ENCODE peak calls at places on chromosomes 3 and 15, in four cellular contexts. One of them, this sample, is unnamed.

GRCh38 chr15:86877171-86877631 is 797.5 kb downstream of the AGBL1 start:
- DNase-seq in K562: no peak
- DNase-seq in GM12878: no peak
- DNase-seq in HepG2: no peak
- DNase-seq in this sample: no peak

GRCh38 chr3:21484323-21485154 is 266.5 kb downstream of the ZNF385D start:
- DNase-seq in K562: peak
- DNase-seq in GM12878: peak
- DNase-seq in HepG2: peak
- DNase-seq in this sample: peak

GRCh38 chr15:59353994-59354951 is 18.4 kb downstream of the MYO1E start:
- DNase-seq in K562: no peak
- DNase-seq in GM12878: no peak
- DNase-seq in HepG2: no peak
- DNase-seq in this sample: no peak

GRCh38 chr3:183158552-183159006 is 4.0 kb downstream of the LAMP3 start:
- DNase-seq in K562: peak
- DNase-seq in GM12878: peak
- DNase-seq in HepG2: no peak
- DNase-seq in this sample: no peak

GRCh38 chr15:77446840-77447390 is 26.2 kb downstream of the HMG20A start:
- DNase-seq in K562: no peak
- DNase-seq in GM12878: no peak
- DNase-seq in HepG2: no peak
- DNase-seq in this sample: no peak

GRCh38 chr3:41881233-41881821 is 80.6 kb downstream of the ULK4 start:
- DNase-seq in K562: peak
- DNase-seq in GM12878: no peak
- DNase-seq in HepG2: peak
- DNase-seq in this sample: peak

GRCh38 chr3:82329300-82329699 is 567.9 kb upstream of the GBE1 start:
- DNase-seq in K562: no peak
- DNase-seq in GM12878: no peak
- DNase-seq in HepG2: no peak
- DNase-seq in this sample: no peak

GRCh38 chr15:89794627-89795241 is 18.6 kb downstream of the MESP2 start:
- DNase-seq in K562: no peak
- DNase-seq in GM12878: no peak
- DNase-seq in HepG2: no peak
- DNase-seq in this sample: no peak

GRCh38 chr3:147008886-147009285 is 397.5 kb downstream of the ZIC4 start:
- DNase-seq in K562: no peak
- DNase-seq in GM12878: no peak
- DNase-seq in HepG2: no peak
- DNase-seq in this sample: no peak

GRCh38 chr3:171459130-171459941 is 869 bp downstream of the TNIK start:
- DNase-seq in K562: peak
- DNase-seq in GM12878: no peak
- DNase-seq in HepG2: no peak
- DNase-seq in this sample: peak

GRCh38 chr3:61774279-61774890 is 213.0 kb downstream of the PTPRG start:
- DNase-seq in K562: no peak
- DNase-seq in GM12878: no peak
- DNase-seq in HepG2: no peak
- DNase-seq in this sample: no peak

GRCh38 chr15:85563328-85563727 is 182.9 kb downstream of the AKAP13 start:
- DNase-seq in K562: no peak
- DNase-seq in GM12878: no peak
- DNase-seq in HepG2: peak
- DNase-seq in this sample: no peak

GRCh38 chr3:177041021-177041729 is 156.1 kb downstream of the TBL1XR1 start:
- DNase-seq in K562: no peak
- DNase-seq in GM12878: no peak
- DNase-seq in HepG2: no peak
- DNase-seq in this sample: no peak

GRCh38 chr3:189944285-189945145 is 176.2 kb downstream of the P3H2 start:
- DNase-seq in K562: no peak
- DNase-seq in GM12878: no peak
- DNase-seq in HepG2: no peak
- DNase-seq in this sample: no peak

GRCh38 chr3:84724877-84725276 is 233.9 kb upstream of the CADM2 start:
- DNase-seq in K562: no peak
- DNase-seq in GM12878: no peak
- DNase-seq in HepG2: no peak
- DNase-seq in this sample: no peak

GRCh38 chr3:197957775-197958103 is 2.3 kb upstream of the LMLN start:
- DNase-seq in K562: no peak
- DNase-seq in GM12878: no peak
- DNase-seq in HepG2: no peak
- DNase-seq in this sample: no peak

GRCh38 chr3:140636452-140637138 is 41.3 kb upstream of the TRIM42 start:
- DNase-seq in K562: no peak
- DNase-seq in GM12878: no peak
- DNase-seq in HepG2: no peak
- DNase-seq in this sample: no peak

GRCh38 chr3:23002846-23003800 is 200.0 kb upstream of the UBE2E2 start:
- DNase-seq in K562: no peak
- DNase-seq in GM12878: no peak
- DNase-seq in HepG2: no peak
- DNase-seq in this sample: no peak

GRCh38 chr15:95296626-95297025 is 1033.9 kb upstream of the NR2F2 start:
- DNase-seq in K562: no peak
- DNase-seq in GM12878: no peak
- DNase-seq in HepG2: no peak
- DNase-seq in this sample: no peak

GRCh38 chr3:151926956-151927355 is 53.5 kb downstream of the SUCNR1 start:
- DNase-seq in K562: no peak
- DNase-seq in GM12878: no peak
- DNase-seq in HepG2: no peak
- DNase-seq in this sample: no peak

GRCh38 chr3:72375237-72376154 is 472.7 kb downstream of the SHQ1 start:
- DNase-seq in K562: no peak
- DNase-seq in GM12878: no peak
- DNase-seq in HepG2: no peak
- DNase-seq in this sample: no peak

GRCh38 chr3:25846282-25846681 is 56.4 kb downstream of the OXSM start:
- DNase-seq in K562: no peak
- DNase-seq in GM12878: no peak
- DNase-seq in HepG2: no peak
- DNase-seq in this sample: no peak

GRCh38 chr3:39150803-39151631 is 2.4 kb downstream of the CSRNP1 start:
- DNase-seq in K562: peak
- DNase-seq in GM12878: no peak
- DNase-seq in HepG2: peak
- DNase-seq in this sample: peak

GRCh38 chr15:76310470-76311070 is 699 bp downstream of the ETFA start:
- DNase-seq in K562: peak
- DNase-seq in GM12878: no peak
- DNase-seq in HepG2: no peak
- DNase-seq in this sample: no peak
- TF ChIP-seq NFIC in K562: no peak
- TF ChIP-seq NFIC in GM12878: no peak
- TF ChIP-seq NFIC in HepG2: no peak
- TF ChIP-seq NFIC in this sample: no peak

GRCh38 chr3:160757624-160758106 is 1.6 kb downstream of the PPM1L start:
- DNase-seq in K562: no peak
- DNase-seq in GM12878: no peak
- DNase-seq in HepG2: no peak
- DNase-seq in this sample: no peak
- TF ChIP-seq NFIC in K562: no peak
- TF ChIP-seq NFIC in GM12878: no peak
- TF ChIP-seq NFIC in HepG2: no peak
- TF ChIP-seq NFIC in this sample: no peak

GRCh38 chr3:187291001-187291511 is 481 bp downstream of the MASP1 start:
- DNase-seq in K562: no peak
- DNase-seq in GM12878: no peak
- DNase-seq in HepG2: no peak
- DNase-seq in this sample: no peak

GRCh38 chr3:187287231-187287630 is 4.3 kb downstream of the MASP1 start:
- DNase-seq in K562: no peak
- DNase-seq in GM12878: no peak
- DNase-seq in HepG2: no peak
- DNase-seq in this sample: no peak

GRCh38 chr3:187290561-187290960 is 976 bp downstream of the MASP1 start:
- DNase-seq in K562: no peak
- DNase-seq in GM12878: no peak
- DNase-seq in HepG2: no peak
- DNase-seq in this sample: no peak

GRCh38 chr3:187288176-187288893 is 3.2 kb downstream of the MASP1 start:
- DNase-seq in K562: no peak
- DNase-seq in GM12878: no peak
- DNase-seq in HepG2: no peak
- DNase-seq in this sample: no peak

GRCh38 chr3:187286467-187287059 is 5.0 kb downstream of the MASP1 start:
- DNase-seq in K562: peak
- DNase-seq in GM12878: no peak
- DNase-seq in HepG2: peak
- DNase-seq in this sample: no peak
- TF ChIP-seq NFIC in K562: no peak
- TF ChIP-seq NFIC in GM12878: no peak
- TF ChIP-seq NFIC in HepG2: peak
- TF ChIP-seq NFIC in this sample: no peak

GRCh38 chr3:47022540-47023161 is 43.2 kb downstream of the NBEAL2 start:
- DNase-seq in K562: no peak
- DNase-seq in GM12878: no peak
- DNase-seq in HepG2: no peak
- DNase-seq in this sample: no peak

GRCh38 chr3:47028667-47029066 is 49.2 kb downstream of the NBEAL2 start:
- DNase-seq in K562: no peak
- DNase-seq in GM12878: no peak
- DNase-seq in HepG2: no peak
- DNase-seq in this sample: no peak

GRCh38 chr3:47028146-47028545 is 48.7 kb downstream of the NBEAL2 start:
- DNase-seq in K562: no peak
- DNase-seq in GM12878: no peak
- DNase-seq in HepG2: no peak
- DNase-seq in this sample: no peak

GRCh38 chr3:47020311-47020710 is 40.8 kb downstream of the NBEAL2 start:
- DNase-seq in K562: no peak
- DNase-seq in GM12878: no peak
- DNase-seq in HepG2: no peak
- DNase-seq in this sample: no peak

GRCh38 chr3:47024932-47025331 is 45.5 kb downstream of the NBEAL2 start:
- DNase-seq in K562: no peak
- DNase-seq in GM12878: no peak
- DNase-seq in HepG2: no peak
- DNase-seq in this sample: no peak
- TF ChIP-seq NFIC in K562: no peak
- TF ChIP-seq NFIC in GM12878: no peak
- TF ChIP-seq NFIC in HepG2: no peak
- TF ChIP-seq NFIC in this sample: no peak

GRCh38 chr15:41340189-41340695 is 7.6 kb downstream of the NUSAP1 start:
- DNase-seq in K562: no peak
- DNase-seq in GM12878: no peak
- DNase-seq in HepG2: no peak
- DNase-seq in this sample: no peak
- TF ChIP-seq NFIC in K562: no peak
- TF ChIP-seq NFIC in GM12878: no peak
- TF ChIP-seq NFIC in HepG2: no peak
- TF ChIP-seq NFIC in this sample: no peak

DNA sequence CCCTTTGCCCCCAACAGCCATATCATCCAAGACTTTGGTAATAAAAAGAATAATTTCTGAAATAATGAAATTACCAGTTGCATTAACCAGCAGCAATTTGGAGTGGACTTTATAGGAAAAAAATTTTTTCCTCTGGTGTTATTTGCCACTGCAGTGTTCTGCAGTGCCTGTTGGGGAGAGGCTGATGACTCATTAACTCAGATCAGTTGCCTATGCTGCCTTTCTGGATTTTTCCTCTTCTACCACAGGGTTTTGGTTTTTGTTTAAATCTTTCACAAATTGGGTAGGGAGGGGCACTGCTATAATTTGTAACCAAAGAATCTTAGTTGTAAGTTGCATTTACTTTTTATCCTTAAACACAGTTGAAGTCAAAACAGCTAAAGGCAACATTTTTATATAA is 22.7 kb downstream of the ATP6V1A start:
- DNase-seq in K562: peak
- DNase-seq in GM12878: no peak
- DNase-seq in HepG2: peak
- DNase-seq in this sample: peak
- TF ChIP-seq NFIC in K562: no peak
- TF ChIP-seq NFIC in GM12878: no peak
- TF ChIP-seq NFIC in HepG2: no peak
- TF ChIP-seq NFIC in this sample: no peak

GRCh38 chr3:150348500-150348899 is 59.6 kb upstream of the TSC22D2 start:
- DNase-seq in K562: no peak
- DNase-seq in GM12878: no peak
- DNase-seq in HepG2: peak
- DNase-seq in this sample: no peak
- TF ChIP-seq NFIC in K562: no peak
- TF ChIP-seq NFIC in GM12878: no peak
- TF ChIP-seq NFIC in HepG2: no peak
- TF ChIP-seq NFIC in this sample: peak

DNA sequence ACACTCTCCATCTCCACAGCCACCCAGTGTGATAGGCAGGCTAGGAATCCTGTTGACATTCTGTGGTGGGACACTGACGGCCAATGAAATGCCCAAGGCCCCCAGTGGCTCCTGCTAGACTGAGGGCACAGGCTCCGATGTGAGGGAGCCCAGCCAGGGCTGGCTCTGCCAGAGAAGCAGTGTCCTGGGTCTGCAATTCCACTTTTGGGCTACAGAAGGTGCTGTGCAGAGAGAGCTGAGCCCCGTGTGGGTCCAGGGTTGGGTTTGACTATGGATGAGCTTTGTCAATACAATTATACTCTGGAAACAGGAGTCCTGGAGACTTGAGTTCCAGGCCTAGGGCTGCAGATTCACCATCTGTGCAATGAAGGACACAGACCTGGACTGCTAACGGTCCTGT is 55.7 kb upstream of the TMEM115 start:
- DNase-seq in K562: no peak
- DNase-seq in GM12878: no peak
- DNase-seq in HepG2: no peak
- DNase-seq in this sample: no peak
- TF ChIP-seq NFIC in K562: no peak
- TF ChIP-seq NFIC in GM12878: no peak
- TF ChIP-seq NFIC in HepG2: no peak
- TF ChIP-seq NFIC in this sample: no peak

GRCh38 chr3:156826144-156826895 is at the start of gene LEKR1:
- DNase-seq in K562: peak
- DNase-seq in GM12878: peak
- DNase-seq in HepG2: peak
- DNase-seq in this sample: peak
- TF ChIP-seq NFIC in K562: peak
- TF ChIP-seq NFIC in GM12878: no peak
- TF ChIP-seq NFIC in HepG2: no peak
- TF ChIP-seq NFIC in this sample: no peak

DNA sequence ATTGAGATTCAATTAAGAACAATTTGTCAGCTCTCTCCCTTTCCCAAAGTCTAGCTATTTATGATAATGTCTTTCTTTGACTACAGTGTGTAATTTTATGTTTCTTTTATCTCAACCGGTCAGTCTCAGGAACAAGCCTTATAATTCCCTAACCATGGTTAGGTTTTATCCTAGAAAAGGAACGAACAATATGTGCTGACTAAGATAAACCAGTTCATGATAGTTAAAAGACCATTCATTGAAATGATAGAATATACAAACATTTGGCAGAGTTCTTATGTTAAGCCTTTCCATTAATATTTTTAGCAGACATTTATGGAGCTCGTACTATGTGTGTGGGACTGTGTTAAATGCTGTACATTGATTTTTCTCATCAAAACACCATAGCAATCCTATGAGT is 106.3 kb downstream of the SYNPR start:
- DNase-seq in K562: no peak
- DNase-seq in GM12878: no peak
- DNase-seq in HepG2: no peak
- DNase-seq in this sample: no peak
- TF ChIP-seq NFIC in K562: no peak
- TF ChIP-seq NFIC in GM12878: no peak
- TF ChIP-seq NFIC in HepG2: no peak
- TF ChIP-seq NFIC in this sample: no peak